ENCODE peak calls at places on chromosome 18, in six cellular contexts. One of them, this sample, is unnamed.

GRCh38 chr18:48402953-48403352 is 6.2 kb downstream of the ZBTB7C start:
- DNase-seq in NCI-H2081: no peak
- DNase-seq in activated CD8-positive, alpha-beta memory T cell treated with anti-CD3 and anti-CD28 coated beads for 48 hours: no peak
- DNase-seq in astrocyte of the cerebellum: no peak
- DNase-seq in C1 segment of cervical spinal cord: no peak
- DNase-seq in foreskin fibroblast: no peak
- DNase-seq in this sample: no peak

GRCh38 chr18:52237551-52237950 is 102.4 kb upstream of the DCC start:
- DNase-seq in C1 segment of cervical spinal cord: no peak
- DNase-seq in activated CD8-positive, alpha-beta memory T cell treated with anti-CD3 and anti-CD28 coated beads for 48 hours: no peak
- DNase-seq in NCI-H2081: no peak
- DNase-seq in astrocyte of the cerebellum: no peak
- DNase-seq in foreskin fibroblast: peak
- DNase-seq in this sample: no peak

GRCh38 chr18:58321986-58322385 is 278.0 kb downstream of the NEDD4L start:
- DNase-seq in C1 segment of cervical spinal cord: no peak
- DNase-seq in astrocyte of the cerebellum: peak
- DNase-seq in NCI-H2081: peak
- DNase-seq in activated CD8-positive, alpha-beta memory T cell treated with anti-CD3 and anti-CD28 coated beads for 48 hours: no peak
- DNase-seq in foreskin fibroblast: peak
- DNase-seq in this sample: peak

GRCh38 chr18:2939317-2939716 is 73.6 kb downstream of the LPIN2 start:
- DNase-seq in NCI-H2081: no peak
- DNase-seq in C1 segment of cervical spinal cord: no peak
- DNase-seq in activated CD8-positive, alpha-beta memory T cell treated with anti-CD3 and anti-CD28 coated beads for 48 hours: no peak
- DNase-seq in foreskin fibroblast: no peak
- DNase-seq in astrocyte of the cerebellum: no peak
- DNase-seq in this sample: no peak

GRCh38 chr18:21141678-21142422 is 30.2 kb upstream of the ROCK1 start:
- DNase-seq in activated CD8-positive, alpha-beta memory T cell treated with anti-CD3 and anti-CD28 coated beads for 48 hours: no peak
- DNase-seq in astrocyte of the cerebellum: no peak
- DNase-seq in C1 segment of cervical spinal cord: no peak
- DNase-seq in foreskin fibroblast: no peak
- DNase-seq in NCI-H2081: no peak
- DNase-seq in this sample: no peak

GRCh38 chr18:3604626-3605408 is 154.8 kb downstream of the TGIF1 start:
- DNase-seq in foreskin fibroblast: peak
- DNase-seq in C1 segment of cervical spinal cord: no peak
- DNase-seq in activated CD8-positive, alpha-beta memory T cell treated with anti-CD3 and anti-CD28 coated beads for 48 hours: no peak
- DNase-seq in astrocyte of the cerebellum: peak
- DNase-seq in NCI-H2081: no peak
- DNase-seq in this sample: peak

GRCh38 chr18:68262697-68263293 is 452.1 kb downstream of the TMX3 start:
- DNase-seq in astrocyte of the cerebellum: peak
- DNase-seq in activated CD8-positive, alpha-beta memory T cell treated with anti-CD3 and anti-CD28 coated beads for 48 hours: no peak
- DNase-seq in NCI-H2081: no peak
- DNase-seq in foreskin fibroblast: peak
- DNase-seq in C1 segment of cervical spinal cord: no peak
- DNase-seq in this sample: no peak

GRCh38 chr18:64017870-64018269 is 48.0 kb downstream of the SERPINB8 start:
- DNase-seq in NCI-H2081: peak
- DNase-seq in astrocyte of the cerebellum: no peak
- DNase-seq in activated CD8-positive, alpha-beta memory T cell treated with anti-CD3 and anti-CD28 coated beads for 48 hours: no peak
- DNase-seq in foreskin fibroblast: no peak
- DNase-seq in C1 segment of cervical spinal cord: no peak
- DNase-seq in this sample: no peak

GRCh38 chr18:59072727-59073421 is 66.8 kb upstream of the SEC11C start:
- DNase-seq in foreskin fibroblast: no peak
- DNase-seq in C1 segment of cervical spinal cord: no peak
- DNase-seq in NCI-H2081: no peak
- DNase-seq in astrocyte of the cerebellum: no peak
- DNase-seq in activated CD8-positive, alpha-beta memory T cell treated with anti-CD3 and anti-CD28 coated beads for 48 hours: no peak
- DNase-seq in this sample: no peak

GRCh38 chr18:51051105-51051712 is 21.2 kb downstream of the SMAD4 start:
- DNase-seq in activated CD8-positive, alpha-beta memory T cell treated with anti-CD3 and anti-CD28 coated beads for 48 hours: no peak
- DNase-seq in NCI-H2081: peak
- DNase-seq in astrocyte of the cerebellum: no peak
- DNase-seq in foreskin fibroblast: no peak
- DNase-seq in C1 segment of cervical spinal cord: no peak
- DNase-seq in this sample: peak

GRCh38 chr18:46571756-46572155 is 85.3 kb downstream of the LOXHD1 start:
- DNase-seq in C1 segment of cervical spinal cord: no peak
- DNase-seq in NCI-H2081: no peak
- DNase-seq in foreskin fibroblast: no peak
- DNase-seq in activated CD8-positive, alpha-beta memory T cell treated with anti-CD3 and anti-CD28 coated beads for 48 hours: no peak
- DNase-seq in astrocyte of the cerebellum: no peak
- DNase-seq in this sample: no peak

GRCh38 chr18:6901283-6901926 is 171.9 kb downstream of the ARHGAP28 start:
- DNase-seq in activated CD8-positive, alpha-beta memory T cell treated with anti-CD3 and anti-CD28 coated beads for 48 hours: no peak
- DNase-seq in NCI-H2081: no peak
- DNase-seq in C1 segment of cervical spinal cord: no peak
- DNase-seq in foreskin fibroblast: no peak
- DNase-seq in astrocyte of the cerebellum: no peak
- DNase-seq in this sample: no peak

GRCh38 chr18:7846315-7846714 is 279.2 kb downstream of the PTPRM start:
- DNase-seq in activated CD8-positive, alpha-beta memory T cell treated with anti-CD3 and anti-CD28 coated beads for 48 hours: no peak
- DNase-seq in NCI-H2081: no peak
- DNase-seq in foreskin fibroblast: no peak
- DNase-seq in C1 segment of cervical spinal cord: no peak
- DNase-seq in astrocyte of the cerebellum: no peak
- DNase-seq in this sample: no peak

This sample was measured in naive thymus-derived CD8-positive, alpha-beta T cell.